ENCODE peak calls at places on chromosomes 6 and 20, in six cellular contexts. N, J, P, E, S and I are unnamed samples.

GRCh38 chr6:56992703-56993102 is 37.8 kb downstream of the BEND6 start:
- DNase-seq in N (no peak), J (no peak), P (no peak), E (no peak), S (no peak), I (no peak)

GRCh38 chr6:140394141-140394540 is 1019.7 kb upstream of the CITED2 start:
- DNase-seq in N (no peak), J (no peak), P (no peak), E (no peak), S (no peak), I (no peak)

GRCh38 chr6:11083491-11083890 is 10.1 kb upstream of the SMIM13 start:
- DNase-seq in N (no peak), J (no peak), P (peak; percentile 58), E (no peak), S (no peak), I (no peak)

GRCh38 chr6:159012201-159012600 is 12.2 kb upstream of the RSPH3 start:
- DNase-seq in N (no peak), J (no peak), P (no peak), E (no peak), S (no peak), I (no peak)

GRCh38 chr6:142187209-142187608 is 40.1 kb downstream of the VTA1 start:
- DNase-seq in N (no peak), J (no peak), P (peak; percentile 44), E (no peak), S (no peak), I (no peak)

GRCh38 chr20:57998981-57999464 is 229.4 kb downstream of the ANKRD60 start:
- DNase-seq in N (no peak), J (peak; percentile 37), P (no peak), E (no peak), S (no peak), I (no peak)

GRCh38 chr20:18092890-18093289 is 35.2 kb upstream of the OVOL2 start:
- DNase-seq in N (no peak), J (no peak), P (no peak), E (no peak), S (no peak), I (no peak)

GRCh38 chr20:59643616-59644061 is 39.3 kb downstream of the PHACTR3 start:
- DNase-seq in N (no peak), J (no peak), P (no peak), E (no peak), S (no peak), I (no peak)

GRCh38 chr20:20261159-20261558 is 106.7 kb upstream of the INSM1 start:
- DNase-seq in N (no peak), J (no peak), P (no peak), E (no peak), S (no peak), I (no peak)

GRCh38 chr6:73675466-73676098 is 20.4 kb upstream of the CD109 start:
- DNase-seq in N (peak; percentile 61), J (peak; percentile 76), P (peak; percentile 71), E (peak; percentile 59), S (no peak), I (peak; percentile 29)

GRCh38 chr20:4006640-4007039 is 8.7 kb downstream of the RNF24 start:
- DNase-seq in N (no peak), J (no peak), P (no peak), E (no peak), S (no peak), I (no peak)

DNA sequence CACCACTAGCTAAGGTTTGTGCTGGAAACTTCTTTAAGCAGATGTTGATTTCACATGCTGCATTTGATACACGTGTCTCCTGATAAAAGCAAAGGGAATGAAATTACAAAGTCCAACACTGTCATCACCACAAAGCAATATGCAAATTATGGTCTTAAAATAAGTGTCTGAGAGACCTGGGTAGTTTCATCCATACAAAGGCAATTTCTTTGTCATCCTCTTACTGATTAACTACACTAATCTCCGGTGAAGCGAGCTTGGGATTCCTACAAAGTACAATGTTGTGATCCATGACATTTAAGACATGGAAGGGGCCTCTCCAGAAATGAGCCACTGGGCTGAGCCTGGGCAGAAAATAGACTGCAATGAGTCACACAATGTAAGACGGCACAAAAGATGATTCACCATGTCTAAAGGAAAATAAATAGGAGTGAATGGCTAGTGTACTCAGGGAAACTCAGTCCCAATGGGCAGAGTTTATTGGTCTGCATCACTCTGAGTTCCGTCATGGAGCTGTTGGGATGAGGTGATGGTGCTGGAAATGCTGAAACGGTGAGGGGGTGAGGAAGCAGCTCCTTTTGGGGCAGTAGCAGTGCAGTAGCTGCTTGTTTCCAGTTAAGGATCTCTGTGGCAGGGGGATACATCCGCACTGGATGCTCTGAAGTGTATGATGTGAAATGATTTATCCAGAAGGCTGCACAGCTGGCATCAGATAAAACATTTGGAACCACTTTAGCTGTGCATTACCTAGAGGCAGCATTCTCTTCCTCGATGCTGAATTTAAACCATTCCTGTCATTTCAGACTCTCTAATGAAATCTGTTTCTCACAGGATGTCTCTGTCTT is 103.3 kb downstream of the IBTK start:
- DNase-seq in N (peak; percentile 73), J (no peak), P (peak; percentile 95), E (no peak), S (peak; percentile 92), I (peak; percentile 10)
- H3K4me3 ChIP-seq in N (peak overlapping the region; percentile 0), J (no peak overlapping the region), P (no peak overlapping the region), E (no peak overlapping the region), S (no peak overlapping the region), I (no peak overlapping the region)

GRCh38 chr6:50845499-50846108 is 26.9 kb downstream of the TFAP2B start:
- DNase-seq in N (no peak), J (no peak), P (no peak), E (no peak), S (no peak), I (no peak)
- H3K4me3 ChIP-seq in N (no peak overlapping the region), J (no peak overlapping the region), P (no peak overlapping the region), E (no peak overlapping the region), S (no peak overlapping the region), I (no peak overlapping the region)

GRCh38 chr6:36441307-36441894 is 1.3 kb downstream of the PXT1 start:
- DNase-seq in N (peak; percentile 95), J (peak; percentile 77), P (peak; percentile 98), E (peak; percentile 61), S (peak; percentile 97), I (peak; percentile 87)
- H3K4me3 ChIP-seq in N (no peak overlapping the region), J (no peak overlapping the region), P (no peak overlapping the region), E (no peak overlapping the region), S (no peak overlapping the region), I (no peak overlapping the region)

DNA sequence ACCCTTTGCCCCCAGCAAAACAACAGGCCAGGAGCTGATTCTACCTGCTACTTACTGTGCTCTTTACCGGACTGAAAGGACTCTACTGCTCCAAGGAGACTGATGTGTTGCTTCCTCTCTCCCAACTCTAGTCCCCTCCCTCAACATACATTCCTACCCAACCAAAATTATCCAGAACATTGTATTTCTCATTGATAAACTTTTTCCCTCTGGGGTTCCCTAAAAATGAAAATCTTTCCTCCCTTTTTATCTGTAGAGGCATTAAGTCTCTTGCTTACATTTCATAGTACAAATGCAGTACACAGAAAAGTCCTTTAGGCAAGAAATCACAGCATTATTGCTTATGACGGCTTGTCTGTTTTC is 940 bp upstream of the HS3ST5 start:
- DNase-seq in N (no peak), J (no peak), P (no peak), E (no peak), S (no peak), I (no peak)
- H3K4me3 ChIP-seq in N (peak overlapping the region; percentile 15), J (no peak overlapping the region), P (no peak overlapping the region), E (no peak overlapping the region), S (no peak overlapping the region), I (no peak overlapping the region)

GRCh38 chr6:136989591-136990578 is 54.9 kb downstream of the IL20RA start:
- DNase-seq in N (no peak), J (peak; percentile 70), P (no peak), E (no peak), S (no peak), I (no peak)
- H3K4me3 ChIP-seq in N (peak overlapping the region; percentile 27), J (peak overlapping the region; percentile 31), P (peak overlapping the region; percentile 32), E (no peak overlapping the region), S (peak overlapping the region; percentile 14), I (no peak overlapping the region)

GRCh38 chr20:63536997-63537524 is at the start of gene PTK6:
- DNase-seq in N (no peak), J (no peak), P (peak; percentile 69), E (no peak), S (no peak), I (no peak)

GRCh38 chr20:63534831-63535651 is 2.1 kb downstream of the PTK6 start:
- DNase-seq in N (no peak), J (peak; percentile 64), P (peak; percentile 56), E (no peak), S (no peak), I (no peak)

GRCh38 chr20:63537525-63538203 is 488 bp upstream of the PTK6 start:
- DNase-seq in N (peak; percentile 81), J (peak; percentile 93), P (peak; percentile 92), E (peak; percentile 93), S (peak; percentile 47), I (peak; percentile 93)

GRCh38 chr20:63534427-63534830 is 2.7 kb downstream of the PTK6 start:
- DNase-seq in N (no peak), J (no peak), P (no peak), E (no peak), S (no peak), I (no peak)

GRCh38 chr20:63536241-63536977 is 767 bp downstream of the PTK6 start:
- DNase-seq in N (no peak), J (peak; percentile 67), P (peak; percentile 42), E (no peak), S (no peak), I (no peak)
- H3K4me3 ChIP-seq in N (no peak overlapping the region), J (no peak overlapping the region), P (peak overlapping the region; percentile 19), E (no peak overlapping the region), S (no peak overlapping the region), I (peak overlapping the region; percentile 57)

GRCh38 chr6:149922642-149923326 is at the start of gene RAET1G:
- DNase-seq in N (peak; percentile 86), J (peak; percentile 88), P (peak; percentile 96), E (peak; percentile 80), S (peak; percentile 61), I (peak; percentile 16)
- H3K4me3 ChIP-seq in N (peak within 1 kb of the TSS; percentile 78), J (peak within 1 kb of the TSS; percentile 32), P (peak within 1 kb of the TSS; percentile 72), E (peak within 1 kb of the TSS; percentile 65), S (peak within 1 kb of the TSS; percentile 63), I (no peak within 1 kb of the TSS)

DNA sequence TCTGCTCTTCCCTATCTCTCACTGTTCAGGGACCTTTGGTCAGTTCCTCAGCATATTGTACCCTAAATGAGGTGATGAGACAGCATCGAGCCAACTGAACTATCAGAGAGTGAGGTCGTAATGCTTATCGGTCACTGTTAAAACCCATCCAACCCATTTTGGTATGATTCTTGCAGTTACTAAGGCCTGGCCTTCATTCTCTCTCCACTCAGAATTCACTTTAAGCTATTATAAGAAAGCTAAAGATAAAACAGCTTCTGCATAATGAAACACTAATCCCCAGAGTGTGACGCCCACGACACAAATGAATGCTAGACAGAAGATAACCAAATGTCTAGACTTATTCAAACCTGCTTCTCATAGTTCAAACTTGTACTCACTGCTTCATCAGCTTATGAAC is 175.8 kb downstream of the GMPR start:
- DNase-seq in N (no peak), J (no peak), P (no peak), E (no peak), S (no peak), I (no peak)
- H3K4me3 ChIP-seq in N (no peak overlapping the region), J (no peak overlapping the region), P (no peak overlapping the region), E (no peak overlapping the region), S (no peak overlapping the region), I (peak overlapping the region; percentile 20)

GRCh38 chr6:119896806-119897205 is 547.2 kb upstream of the MAN1A1 start:
- DNase-seq in N (no peak), J (no peak), P (no peak), E (no peak), S (no peak), I (no peak)
- H3K4me3 ChIP-seq in N (no peak overlapping the region), J (no peak overlapping the region), P (no peak overlapping the region), E (no peak overlapping the region), S (no peak overlapping the region), I (no peak overlapping the region)